ENCODE peak calls at places on chromosome 11, in four cellular contexts. J, I, E and X are unnamed samples.

GRCh38 chr11:124920870-124921609 is 2.0 kb downstream of the HEPN1 start:
- DNase-seq in J (peak), I (peak), E (peak), X (no peak)

GRCh38 chr11:128195057-128195751 is 392.2 kb downstream of the ETS1 start:
- DNase-seq in J (no peak), I (no peak), E (no peak), X (no peak)

GRCh38 chr11:74055938-74056337 is 47.1 kb upstream of the UCP3 start:
- DNase-seq in J (no peak), I (no peak), E (no peak), X (peak)

GRCh38 chr11:73293356-73293936 is 14.6 kb upstream of the ARHGEF17 start:
- DNase-seq in J (no peak), I (no peak), E (no peak), X (no peak)

GRCh38 chr11:643366-643765 is 6.3 kb downstream of the DRD4 start:
- DNase-seq in J (no peak), I (no peak), E (no peak), X (no peak)

GRCh38 chr11:59186130-59186594 is 14.2 kb downstream of the DTX4 start:
- DNase-seq in J (peak), I (peak), E (no peak), X (no peak)

GRCh38 chr11:2975594-2975993 is 16.5 kb downstream of the NAP1L4 start:
- DNase-seq in J (no peak), I (no peak), E (no peak), X (peak)

GRCh38 chr11:90874971-90875370 is 652.1 kb upstream of the CHORDC1 start:
- DNase-seq in J (no peak), I (no peak), E (no peak), X (no peak)

GRCh38 chr11:46290598-46291309 is 13.3 kb downstream of the CREB3L1 start:
- DNase-seq in J (peak), I (peak), E (peak), X (peak)

GRCh38 chr11:71325418-71326327 is 73.3 kb upstream of the SHANK2 start:
- DNase-seq in J (no peak), I (no peak), E (peak), X (no peak)

GRCh38 chr11:61881397-61881796 is 9.9 kb downstream of the FADS3 start:
- DNase-seq in J (no peak), I (no peak), E (no peak), X (no peak)

GRCh38 chr11:19627566-19627965 is 85.1 kb upstream of the NAV2 start:
- DNase-seq in J (no peak), I (no peak), E (no peak), X (no peak)

GRCh38 chr11:132284611-132285010 is 914.2 kb downstream of the NTM start:
- DNase-seq in J (no peak), I (no peak), E (no peak), X (no peak)

GRCh38 chr11:132284048-132284447 is 913.6 kb downstream of the NTM start:
- DNase-seq in J (no peak), I (no peak), E (no peak), X (no peak)

GRCh38 chr11:132278801-132279574 is 908.6 kb downstream of the NTM start:
- DNase-seq in J (no peak), I (no peak), E (no peak), X (peak)
- TF ChIP-seq CTCF in J (no peak), I (peak), E (peak), X (peak)

GRCh38 chr11:104338186-104338585 is 174.2 kb upstream of the PDGFD start:
- DNase-seq in J (no peak), I (no peak), E (no peak), X (no peak)

GRCh38 chr11:104332110-104332509 is 168.2 kb upstream of the PDGFD start:
- DNase-seq in J (no peak), I (no peak), E (no peak), X (no peak)

GRCh38 chr11:104329043-104329442 is 165.1 kb upstream of the PDGFD start:
- DNase-seq in J (no peak), I (no peak), E (no peak), X (no peak)

GRCh38 chr11:104337273-104337672 is 173.3 kb upstream of the PDGFD start:
- DNase-seq in J (no peak), I (no peak), E (no peak), X (no peak)

GRCh38 chr11:104333977-104334376 is 170.0 kb upstream of the PDGFD start:
- DNase-seq in J (no peak), I (no peak), E (no peak), X (no peak)
- TF ChIP-seq CTCF in J (no peak), I (no peak), E (no peak), X (peak)

GRCh38 chr11:121105851-121106250 is 4.8 kb downstream of the TECTA start:
- DNase-seq in J (no peak), I (no peak), E (no peak), X (no peak)
- TF ChIP-seq CTCF in J (no peak), I (no peak), E (no peak), X (no peak)

GRCh38 chr11:134725939-134726639 is 314.0 kb upstream of the B3GAT1 start:
- DNase-seq in J (no peak), I (no peak), E (no peak), X (no peak)
- TF ChIP-seq CTCF in J (no peak), I (no peak), E (peak), X (peak)